ENCODE peak calls at places on chromosomes 1 and 21, in four cellular contexts. X is uterus, W is tibial artery, I is sigmoid colon. A is an unnamed sample.

GRCh38 chr1:186967659-186968394 is 139.1 kb downstream of the PLA2G4A start:
- DNase-seq in I (no peak), X (no peak), W (no peak), A (no peak)

GRCh38 chr1:201215531-201216357 is 25.1 kb downstream of the IGFN1 start:
- DNase-seq in X (no peak), W (peak; percentile 66), I (no peak), A (no peak)

GRCh38 chr1:91575909-91576519 is 75.4 kb downstream of the CDC7 start:
- DNase-seq in W (no peak), X (no peak), I (no peak), A (no peak)

GRCh38 chr21:33976082-33976979 is 60.7 kb upstream of the ATP5PO start:
- DNase-seq in W (peak; percentile 68), I (peak; percentile 72), X (peak; percentile 46), A (peak; percentile 75)

GRCh38 chr21:43921979-43922945 is 57.2 kb downstream of the AGPAT3 start:
- DNase-seq in I (no peak), W (no peak), X (no peak), A (peak; percentile 29)

GRCh38 chr1:209737118-209737505 is 18.7 kb upstream of the TRAF3IP3 start:
- DNase-seq in I (no peak), X (no peak), W (no peak), A (no peak)

GRCh38 chr1:44405804-44406743 is 1.0 kb downstream of the RNF220 start:
- DNase-seq in X (no peak), W (peak; percentile 65), I (no peak), A (no peak)

GRCh38 chr1:219798283-219799030 is 129.9 kb downstream of the SLC30A10 start:
- DNase-seq in I (no peak), X (no peak), W (no peak), A (no peak)

GRCh38 chr1:56821462-56821797 is 2.2 kb upstream of the FYB2 start:
- DNase-seq in X (no peak), W (no peak), I (no peak), A (no peak)

GRCh38 chr1:96059736-96060135 is 661.8 kb upstream of the PTBP2 start:
- DNase-seq in I (no peak), W (no peak), X (no peak), A (no peak)

GRCh38 chr1:48203287-48203900 is 19.1 kb upstream of the SLC5A9 start:
- DNase-seq in I (no peak), X (no peak), W (no peak), A (no peak)

GRCh38 chr1:53919675-53920066 is 25.7 kb downstream of the DIO1 start:
- DNase-seq in W (no peak), I (no peak), X (no peak), A (no peak)

GRCh38 chr1:228344631-228345072 is 62.0 kb downstream of the TRIM11 start:
- DNase-seq in X (peak; percentile 6), W (peak; percentile 43), I (peak; percentile 36), A (no peak)

GRCh38 chr1:1788646-1789431 is 10.6 kb upstream of the NADK start:
- DNase-seq in X (no peak), I (no peak), W (no peak), A (no peak)

GRCh38 chr1:245160288-245160687 is 5.5 kb downstream of the KIF26B start:
- DNase-seq in W (no peak), X (no peak), I (peak; percentile 73), A (no peak)

GRCh38 chr1:7567376-7567775 is 203.7 kb upstream of the VAMP3 start:
- DNase-seq in W (no peak), I (no peak), X (no peak), A (no peak)

GRCh38 chr1:21764615-21765423 is 18.1 kb downstream of the USP48 start:
- DNase-seq in W (peak; percentile 83), I (no peak), X (peak; percentile 43), A (no peak)

GRCh38 chr1:32272557-32273388 is 19.1 kb upstream of the HDAC1 start:
- DNase-seq in I (no peak), X (no peak), W (no peak), A (peak; percentile 30)

GRCh38 chr1:171585715-171586114 is 36.3 kb upstream of the MYOCOS start:
- DNase-seq in W (no peak), X (no peak), I (no peak), A (no peak)
- H3K36me3 ChIP-seq in W (peaks cover 70% of the 10 kb centered on the region), X (no peaks in the 10 kb centered on the region), I (peaks cover 100% of the 10 kb centered on the region), A (peaks cover 58% of the 10 kb centered on the region)

GRCh38 chr21:28521932-28522826 is 470.5 kb downstream of the LTN1 start:
- DNase-seq in W (no peak), I (no peak), X (peak; percentile 30), A (no peak)
- TF ChIP-seq CTCF in W (peak; percentile 12), I (no peak), X (peak; percentile 30), A (no peak)

GRCh38 chr21:21973806-21974205 is 975.6 kb downstream of the NCAM2 start:
- DNase-seq in X (no peak), W (no peak), I (no peak), A (no peak)
- H3K9me3 ChIP-seq in X (no peaks in the 10 kb centered on the region), W (no peaks in the 10 kb centered on the region), I (no peaks in the 10 kb centered on the region), A (no peaks in the 10 kb centered on the region)

GRCh38 chr1:161803181-161803580 is 37.1 kb downstream of the ATF6 start:
- DNase-seq in I (no peak), X (no peak), W (no peak), A (no peak)
- H3K36me3 ChIP-seq in I (peaks cover 12% of the 10 kb centered on the region), X (no peaks in the 10 kb centered on the region), W (peaks cover 29% of the 10 kb centered on the region), A (peaks cover 11% of the 10 kb centered on the region)

GRCh38 chr1:172041689-172042088 is 200.4 kb downstream of the DNM3 start:
- DNase-seq in X (peak; percentile 35), W (no peak), I (no peak), A (no peak)
- TF ChIP-seq CTCF in X (peak; percentile 71), W (peak; percentile 49), I (peak; percentile 46), A (no peak)

A was measured in CD8-positive, alpha-beta T cell.